ENCODE peak calls at places on chromosomes 5 and 9, in eight cellular contexts. V, P, W, H, M, N, B and U are unnamed samples.

GRCh38 chr9:110028281-110029075 is 179.5 kb downstream of the C9orf152 start:
- DNase-seq in H (no peak), M (no peak), P (no peak), W (no peak), V (no peak), N (no peak), B (no peak), U (no peak)

GRCh38 chr9:37486616-37487544 is 1.1 kb downstream of the POLR1E start:
- DNase-seq in M (peak), V (no peak), H (peak), W (peak), B (no peak), P (peak), N (no peak), U (no peak)

GRCh38 chr5:54867310-54867944 is 118.0 kb downstream of the ESM1 start:
- DNase-seq in W (no peak), V (no peak), B (peak), P (peak), N (peak), H (peak), M (peak), U (peak)

GRCh38 chr9:116555556-116556180 is 131.4 kb upstream of the TRIM32 start:
- DNase-seq in B (no peak), W (no peak), M (no peak), N (no peak), V (no peak), P (no peak), H (no peak), U (no peak)

GRCh38 chr5:124744170-124744911 is 2.1 kb downstream of the ZNF608 start:
- DNase-seq in V (peak), B (peak), H (peak), N (no peak), P (peak), M (no peak), W (peak), U (no peak)

GRCh38 chr9:108953983-108954574 is 19.9 kb downstream of the ABITRAM start:
- DNase-seq in V (no peak), N (no peak), B (peak), M (peak), H (peak), P (peak), W (no peak), U (peak)

GRCh38 chr9:112819635-112820496 is 69.3 kb downstream of the SNX30 start:
- DNase-seq in V (peak), H (peak), N (peak), B (peak), M (peak), P (peak), W (peak), U (peak)

GRCh38 chr5:149747833-149748366 is 17.8 kb downstream of the PPARGC1B start:
- DNase-seq in P (peak), W (no peak), B (no peak), V (no peak), M (no peak), H (no peak), N (no peak), U (peak)

GRCh38 chr9:649128-650074 is 192.1 kb upstream of the DMRT1 start:
- DNase-seq in W (no peak), M (no peak), P (no peak), N (no peak), H (no peak), V (no peak), B (peak), U (no peak)

GRCh38 chr9:99046542-99047071 is 58.3 kb upstream of the TGFBR1 start:
- DNase-seq in H (no peak), P (no peak), V (no peak), B (no peak), W (no peak), N (no peak), M (no peak), U (no peak)

GRCh38 chr5:131304414-131304813 is 40.6 kb downstream of the CDC42SE2 start:
- DNase-seq in B (no peak), N (no peak), W (no peak), M (no peak), V (no peak), H (no peak), P (no peak), U (no peak)

GRCh38 chr5:138334867-138335447 is 3.1 kb upstream of the FAM53C start:
- DNase-seq in B (no peak), M (no peak), W (no peak), P (no peak), H (no peak), V (no peak), N (no peak), U (no peak)

GRCh38 chr9:7172445-7173115 is 414.8 kb downstream of the KDM4C start:
- DNase-seq in P (no peak), W (no peak), N (no peak), V (no peak), M (no peak), B (no peak), H (peak), U (no peak)

GRCh38 chr5:21806943-21807342 is 1046.2 kb downstream of the CDH12 start:
- DNase-seq in W (no peak), V (no peak), N (no peak), M (no peak), P (no peak), B (no peak), H (no peak), U (no peak)

GRCh38 chr5:170520319-170520718 is 16.5 kb downstream of the KCNIP1 start:
- DNase-seq in W (no peak), M (no peak), H (no peak), V (no peak), N (no peak), B (no peak), P (peak), U (no peak)

GRCh38 chr5:170603578-170604565 is 100.1 kb downstream of the KCNIP1 start:
- DNase-seq in M (peak), H (no peak), B (peak), N (no peak), P (peak), V (peak), W (peak), U (peak)

GRCh38 chr5:142016576-142016975 is 3.7 kb upstream of the GNPDA1 start:
- DNase-seq in V (no peak), W (no peak), M (no peak), B (no peak), P (no peak), H (no peak), N (no peak), U (no peak)

GRCh38 chr5:138452720-138453119 is 12.6 kb upstream of the EGR1 start:
- DNase-seq in H (no peak), V (no peak), W (no peak), P (no peak), M (no peak), B (no peak), N (no peak), U (no peak)

GRCh38 chr5:135398160-135398854 is 724 bp downstream of the MACROH2A1 start:
- DNase-seq in N (no peak), V (peak), P (peak), B (peak), W (no peak), H (peak), M (no peak), U (peak)

GRCh38 chr5:132887326-132887725 is 13.9 kb downstream of the LEAP2 start:
- DNase-seq in N (no peak), H (no peak), W (no peak), V (no peak), M (no peak), P (no peak), B (no peak), U (no peak)

GRCh38 chr5:177382423-177383029 is 1.7 kb upstream of the SLC34A1 start:
- DNase-seq in M (peak), H (no peak), W (no peak), N (no peak), V (no peak), B (peak), P (peak), U (no peak)

GRCh38 chr5:41219655-41220269 is 6.4 kb upstream of the C6 start:
- DNase-seq in V (no peak), N (no peak), M (no peak), B (no peak), P (no peak), H (no peak), W (no peak), U (no peak)

GRCh38 chr9:114281421-114282103 is 41.3 kb upstream of the ORM1 start:
- DNase-seq in P (peak), M (no peak), V (no peak), W (peak), N (no peak), B (no peak), H (peak), U (no peak)

GRCh38 chr5:180643191-180643851 is 6.1 kb downstream of the FLT4 start:
- DNase-seq in V (no peak), W (peak), H (no peak), B (no peak), M (no peak), N (no peak), P (peak), U (no peak)

GRCh38 chr9:137241490-137242328 is 622 bp downstream of the TUBB4B start:
- DNase-seq in N (no peak), H (peak), M (no peak), B (peak), P (peak), W (peak), V (no peak), U (peak)

GRCh38 chr5:14185336-14186131 is 42.4 kb downstream of the TRIO start:
- DNase-seq in H (peak), W (no peak), N (no peak), P (no peak), B (no peak), M (no peak), V (no peak), U (no peak)

GRCh38 chr5:107618233-107618632 is 52.5 kb downstream of the EFNA5 start:
- DNase-seq in H (no peak), M (no peak), N (no peak), B (no peak), W (no peak), V (no peak), P (no peak), U (no peak)

GRCh38 chr5:76763136-76763535 is 47.2 kb downstream of the F2R start:
- DNase-seq in V (no peak), W (no peak), H (no peak), B (no peak), M (no peak), P (no peak), N (no peak), U (no peak)

GRCh38 chr5:63409737-63410136 is 552.5 kb downstream of the HTR1A start:
- DNase-seq in H (no peak), W (no peak), N (no peak), B (no peak), V (no peak), M (no peak), P (no peak), U (no peak)

GRCh38 chr9:124412228-124412575 is 3.0 kb downstream of the PSMB7 start:
- DNase-seq in W (no peak), P (no peak), N (no peak), V (no peak), M (no peak), B (no peak), H (no peak), U (no peak)

GRCh38 chr5:75363111-75363510 is 26.1 kb downstream of the HMGCR start:
- DNase-seq in N (no peak), B (no peak), P (no peak), V (no peak), M (no peak), W (no peak), H (no peak), U (no peak)

GRCh38 chr9:108727580-108728056 is 128.2 kb downstream of the ACTL7B start:
- DNase-seq in P (no peak), M (no peak), W (peak), B (no peak), H (no peak), N (no peak), V (no peak), U (no peak)

GRCh38 chr5:179118338-179118737 is 58.2 kb downstream of the ZNF354C start:
- DNase-seq in V (no peak), N (no peak), H (no peak), W (no peak), B (no peak), P (no peak), M (no peak), U (no peak)

DNA sequence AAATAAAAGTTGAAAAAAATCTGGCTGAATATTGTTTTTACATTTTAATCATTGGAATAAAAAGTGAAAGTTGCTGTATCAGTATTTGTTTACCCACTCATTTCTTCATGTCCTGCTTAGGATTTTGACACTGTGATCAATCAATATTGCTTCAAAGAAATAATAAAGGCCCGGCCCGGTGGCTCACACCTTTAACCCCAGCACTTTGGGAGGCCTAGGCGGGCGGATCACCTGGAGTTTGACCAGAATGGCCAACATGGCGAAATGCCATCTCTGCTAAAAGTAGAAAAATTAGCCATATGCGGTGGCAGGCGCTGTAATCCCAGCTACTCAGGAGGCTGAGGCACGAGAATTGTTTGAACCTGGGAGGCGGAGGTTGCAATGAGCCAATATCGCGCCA is 93.7 kb upstream of the CTNND2 start:
- DNase-seq in B (no peak), M (no peak), P (no peak), V (no peak), N (no peak), W (no peak), H (no peak), U (no peak)
- TF ChIP-seq CTCF in B (no peak), M (no peak), P (no peak), V (no peak), N (no peak), W (no peak), H (no peak), U (no peak)

DNA sequence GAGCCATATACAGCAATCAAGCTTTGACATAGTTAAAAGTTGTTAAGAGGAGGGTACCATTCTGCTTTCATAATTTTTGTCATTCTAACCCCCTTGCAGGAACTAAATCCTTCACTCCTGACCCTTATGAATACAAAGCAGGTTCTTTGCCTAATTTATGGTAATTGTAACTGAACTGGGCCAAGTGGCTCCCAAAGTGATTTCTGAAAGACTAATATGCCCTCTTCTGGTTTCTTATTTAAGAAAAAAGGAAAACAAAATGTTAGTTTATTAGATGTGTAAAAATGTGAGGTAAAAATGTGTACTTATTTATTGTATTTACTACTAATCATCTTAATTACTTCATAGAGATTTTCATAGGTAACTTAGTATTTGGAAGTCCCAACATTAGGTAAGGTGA is 268.5 kb downstream of the BNC2 start:
- DNase-seq in N (no peak), M (no peak), P (no peak), W (no peak), V (no peak), B (no peak), H (no peak), U (no peak)
- TF ChIP-seq CTCF in N (no peak), M (no peak), P (no peak), W (no peak), V (no peak), B (no peak), H (no peak), U (no peak)

GRCh38 chr9:135489188-135489918 is 9.8 kb downstream of the PPP1R26 start:
- DNase-seq in V (no peak), M (no peak), B (no peak), P (no peak), N (no peak), H (no peak), W (no peak), U (no peak)

GRCh38 chr9:135490166-135490870 is 10.2 kb upstream of the MRPS2 start:
- DNase-seq in W (no peak), H (no peak), P (no peak), B (no peak), N (no peak), M (no peak), V (no peak), U (no peak)

GRCh38 chr9:135491764-135492163 is 8.7 kb upstream of the MRPS2 start:
- DNase-seq in P (no peak), W (no peak), H (no peak), B (no peak), V (no peak), N (no peak), M (no peak), U (no peak)

GRCh38 chr9:135492886-135493669 is 7.4 kb upstream of the MRPS2 start:
- DNase-seq in P (no peak), B (no peak), W (no peak), M (no peak), H (no peak), V (no peak), N (no peak), U (no peak)

DNA sequence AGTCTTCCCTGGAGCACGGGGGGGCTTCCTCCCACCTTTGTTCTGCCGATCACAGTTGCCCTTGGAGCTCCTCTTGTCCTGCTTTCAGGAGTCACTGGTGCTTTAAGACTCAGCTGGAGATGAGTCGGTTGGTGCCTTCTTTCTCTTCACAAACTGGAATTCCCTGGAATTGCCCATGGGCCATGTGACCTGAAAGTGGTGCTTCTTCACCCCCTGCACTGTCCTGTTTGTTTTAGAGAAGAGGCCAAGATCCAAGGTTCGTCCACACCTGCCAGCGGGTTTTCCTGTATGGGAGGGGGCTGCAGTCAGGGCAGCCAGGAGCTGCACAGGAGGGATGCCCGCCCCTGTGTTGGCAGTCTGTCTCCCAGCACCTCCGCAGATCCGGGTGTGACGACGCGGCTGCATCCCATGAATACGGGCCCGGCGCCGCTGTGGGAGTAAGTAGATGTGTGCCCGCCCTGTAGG is 9.5 kb upstream of the MRPS2 start:
- DNase-seq in H (no peak), B (no peak), N (no peak), M (no peak), W (no peak), P (no peak), V (no peak), U (no peak)
- TF ChIP-seq CTCF in H (no peak), B (no peak), N (no peak), M (no peak), W (no peak), P (no peak), V (no peak), U (no peak)

GRCh38 chr5:16548812-16549211 is 68.0 kb downstream of the RETREG1 start:
- DNase-seq in W (no peak), N (no peak), V (no peak), P (no peak), M (no peak), B (no peak), H (no peak), U (no peak)

GRCh38 chr5:16548115-16548514 is 68.7 kb downstream of the RETREG1 start:
- DNase-seq in W (no peak), H (no peak), N (no peak), B (no peak), V (no peak), P (no peak), M (no peak), U (no peak)

GRCh38 chr5:16549491-16550233 is 67.1 kb downstream of the RETREG1 start:
- DNase-seq in P (no peak), V (no peak), H (no peak), B (no peak), M (no peak), W (no peak), N (no peak), U (no peak)

GRCh38 chr5:16551628-16552027 is 65.2 kb downstream of the RETREG1 start:
- DNase-seq in M (no peak), N (no peak), P (no peak), B (no peak), V (no peak), H (no peak), W (no peak), U (no peak)

GRCh38 chr5:16550316-16550952 is 66.4 kb downstream of the RETREG1 start:
- DNase-seq in V (peak), H (peak), B (peak), M (no peak), P (peak), W (peak), N (peak), U (peak)
- TF ChIP-seq CTCF in V (peak), H (peak), B (peak), M (peak), P (peak), W (peak), N (peak), U (peak)

DNA sequence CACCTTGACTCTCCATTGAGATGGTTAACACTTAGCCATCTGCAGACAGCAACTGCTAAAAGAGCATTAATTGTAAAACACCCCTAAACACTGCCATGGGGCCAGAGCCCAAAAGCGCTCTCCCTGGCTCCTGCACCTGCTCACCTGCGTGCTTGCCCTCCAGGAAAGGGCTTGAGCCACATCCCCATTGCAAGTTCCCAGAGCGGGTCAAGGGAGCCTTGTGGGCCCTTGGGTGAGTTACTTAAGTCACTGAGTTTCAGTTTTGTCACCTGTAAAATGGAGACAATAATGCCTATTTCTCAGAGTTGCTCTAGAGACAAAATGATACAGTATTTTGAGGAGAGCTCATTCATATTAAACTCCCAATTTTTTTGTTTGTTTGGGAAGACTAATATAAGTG is 967.8 kb downstream of the PTPRD start:
- DNase-seq in W (no peak), N (no peak), H (no peak), V (no peak), B (no peak), M (no peak), P (no peak), U (no peak)
- TF ChIP-seq CTCF in W (no peak), N (no peak), H (no peak), V (no peak), B (no peak), M (no peak), P (no peak), U (no peak)

DNA sequence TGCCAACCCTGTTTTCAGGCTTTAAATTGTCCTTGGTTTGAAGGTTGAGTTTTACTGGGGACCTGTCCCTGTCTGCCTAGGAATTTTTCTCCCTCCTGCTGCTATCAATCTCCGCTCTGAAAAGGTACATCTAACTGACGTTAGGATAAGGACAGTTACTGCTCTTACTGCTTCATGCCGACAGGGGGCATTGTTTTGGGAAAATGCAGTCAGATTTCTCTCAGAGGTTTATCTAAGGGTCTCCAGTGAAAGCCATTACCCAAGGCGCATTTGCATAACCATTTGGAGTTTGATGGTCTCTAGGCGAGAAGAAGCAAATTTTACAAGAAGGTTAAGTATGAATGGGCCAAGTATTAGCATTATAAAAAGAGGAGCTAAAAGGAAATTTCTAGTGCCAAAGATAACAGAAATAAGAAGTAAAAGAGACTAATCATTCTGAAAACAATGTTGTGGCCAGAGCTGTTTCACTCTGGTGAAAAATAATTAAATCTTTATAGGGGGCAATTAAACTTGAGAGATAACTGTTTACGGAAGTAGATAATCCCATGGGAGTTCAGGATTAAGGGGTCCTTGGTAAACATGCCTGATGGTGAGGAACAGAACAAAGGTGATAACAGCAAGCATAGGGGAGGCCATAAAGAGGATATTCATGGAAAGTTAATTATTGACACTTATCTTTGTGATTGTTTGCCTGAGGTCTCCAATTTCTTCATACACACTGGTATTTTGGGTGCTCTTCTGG is 605.0 kb downstream of the MTRR start:
- DNase-seq in W (no peak), P (no peak), V (no peak), N (no peak), B (no peak), M (no peak), H (no peak), U (no peak)
- TF ChIP-seq CTCF in W (no peak), P (peak), V (no peak), N (peak), B (no peak), M (no peak), H (peak), U (no peak)

GRCh38 chr5:10111575-10111974 is 138.1 kb downstream of the ATPSCKMT start:
- DNase-seq in H (peak), M (peak), P (peak), N (no peak), V (peak), B (peak), W (no peak), U (no peak)
- TF ChIP-seq CTCF in H (peak), M (peak), P (peak), N (peak), V (peak), B (peak), W (peak), U (peak)